ENCODE peak calls at places on chromosomes 16 and 17, in six cellular contexts. One of them, this sample, is unnamed.

GRCh38 chr17:40474419-40475002 is 26.9 kb downstream of the TNS4 start:
- DNase-seq in lower leg skin: no peak
- DNase-seq in esophagus squamous epithelium: no peak
- DNase-seq in stomach: no peak
- DNase-seq in adrenal gland: no peak
- DNase-seq in NB4: no peak
- DNase-seq in this sample: no peak

GRCh38 chr16:88688013-88688778 is 1.9 kb upstream of the SNAI3 start:
- DNase-seq in NB4: no peak
- DNase-seq in lower leg skin: peak; percentile 84
- DNase-seq in stomach: peak; percentile 92
- DNase-seq in esophagus squamous epithelium: no peak
- DNase-seq in adrenal gland: no peak
- DNase-seq in this sample: peak; percentile 86

GRCh38 chr17:77814091-77814772 is 144.3 kb upstream of the TNRC6C start:
- DNase-seq in adrenal gland: no peak
- DNase-seq in lower leg skin: no peak
- DNase-seq in stomach: no peak
- DNase-seq in NB4: no peak
- DNase-seq in esophagus squamous epithelium: no peak
- DNase-seq in this sample: no peak

GRCh38 chr16:77043076-77043475 is 147.9 kb upstream of the MON1B start:
- DNase-seq in adrenal gland: peak; percentile 13
- DNase-seq in lower leg skin: no peak
- DNase-seq in NB4: peak; percentile 43
- DNase-seq in esophagus squamous epithelium: no peak
- DNase-seq in stomach: no peak
- DNase-seq in this sample: peak; percentile 1

GRCh38 chr16:27634781-27635180 is 84.8 kb downstream of the KATNIP start:
- DNase-seq in NB4: no peak
- DNase-seq in stomach: no peak
- DNase-seq in adrenal gland: no peak
- DNase-seq in esophagus squamous epithelium: no peak
- DNase-seq in lower leg skin: no peak
- DNase-seq in this sample: no peak

GRCh38 chr17:31674305-31674704 is 184.7 kb downstream of the COPRS start:
- DNase-seq in NB4: no peak
- DNase-seq in esophagus squamous epithelium: no peak
- DNase-seq in lower leg skin: no peak
- DNase-seq in adrenal gland: no peak
- DNase-seq in stomach: no peak
- DNase-seq in this sample: no peak

GRCh38 chr17:56629450-56630187 is 36.1 kb downstream of the NOG start:
- DNase-seq in NB4: peak; percentile 35
- DNase-seq in adrenal gland: no peak
- DNase-seq in lower leg skin: no peak
- DNase-seq in stomach: no peak
- DNase-seq in esophagus squamous epithelium: no peak
- DNase-seq in this sample: no peak

GRCh38 chr17:80396680-80397387 is 18.1 kb upstream of the ENDOV start:
- DNase-seq in adrenal gland: no peak
- DNase-seq in NB4: no peak
- DNase-seq in esophagus squamous epithelium: no peak
- DNase-seq in lower leg skin: no peak
- DNase-seq in stomach: no peak
- DNase-seq in this sample: no peak

GRCh38 chr16:49608801-49609200 is 235.2 kb downstream of the C16orf78 start:
- DNase-seq in adrenal gland: peak; percentile 27
- DNase-seq in stomach: no peak
- DNase-seq in NB4: peak; percentile 51
- DNase-seq in lower leg skin: peak; percentile 25
- DNase-seq in esophagus squamous epithelium: no peak
- DNase-seq in this sample: peak; percentile 52

GRCh38 chr16:89796104-89796503 is 20.3 kb downstream of the FANCA start:
- DNase-seq in NB4: no peak
- DNase-seq in lower leg skin: no peak
- DNase-seq in esophagus squamous epithelium: no peak
- DNase-seq in adrenal gland: no peak
- DNase-seq in stomach: no peak
- DNase-seq in this sample: no peak

GRCh38 chr17:50169121-50169764 is 3.4 kb downstream of the SGCA start:
- DNase-seq in NB4: peak; percentile 76
- DNase-seq in stomach: no peak
- DNase-seq in adrenal gland: peak; percentile 55
- DNase-seq in esophagus squamous epithelium: no peak
- DNase-seq in lower leg skin: no peak
- DNase-seq in this sample: peak; percentile 73

GRCh38 chr16:24737391-24737871 is 8.0 kb downstream of the TNRC6A start:
- DNase-seq in NB4: no peak
- DNase-seq in lower leg skin: no peak
- DNase-seq in stomach: no peak
- DNase-seq in adrenal gland: no peak
- DNase-seq in esophagus squamous epithelium: no peak
- DNase-seq in this sample: peak; percentile 30

GRCh38 chr17:62870581-62870964 is 62.5 kb upstream of the MARCHF10 start:
- DNase-seq in esophagus squamous epithelium: no peak
- DNase-seq in lower leg skin: no peak
- DNase-seq in stomach: no peak
- DNase-seq in NB4: no peak
- DNase-seq in adrenal gland: no peak
- DNase-seq in this sample: no peak

GRCh38 chr17:37274432-37274831 is 101.4 kb upstream of the C17orf78 start:
- DNase-seq in NB4: no peak
- DNase-seq in esophagus squamous epithelium: no peak
- DNase-seq in stomach: no peak
- DNase-seq in adrenal gland: no peak
- DNase-seq in lower leg skin: no peak
- DNase-seq in this sample: no peak

GRCh38 chr16:12089492-12090161 is 113.1 kb downstream of the SNX29 start:
- DNase-seq in stomach: peak; percentile 67
- DNase-seq in esophagus squamous epithelium: no peak
- DNase-seq in NB4: peak; percentile 62
- DNase-seq in lower leg skin: peak; percentile 85
- DNase-seq in adrenal gland: peak; percentile 45
- DNase-seq in this sample: no peak

GRCh38 chr17:38908676-38909181 is 16.7 kb upstream of the LASP1NB start:
- DNase-seq in lower leg skin: no peak
- DNase-seq in stomach: no peak
- DNase-seq in NB4: no peak
- DNase-seq in esophagus squamous epithelium: no peak
- DNase-seq in adrenal gland: no peak
- DNase-seq in this sample: no peak

GRCh38 chr16:22659933-22660332 is 149.2 kb downstream of the NPIPB5 start:
- DNase-seq in esophagus squamous epithelium: no peak
- DNase-seq in lower leg skin: peak; percentile 79
- DNase-seq in NB4: no peak
- DNase-seq in adrenal gland: no peak
- DNase-seq in stomach: no peak
- DNase-seq in this sample: no peak

GRCh38 chr17:43171761-43172487 is 910 bp downstream of the NBR1 start:
- DNase-seq in NB4: peak; percentile 79
- DNase-seq in esophagus squamous epithelium: no peak
- DNase-seq in stomach: no peak
- DNase-seq in adrenal gland: peak; percentile 74
- DNase-seq in lower leg skin: no peak
- DNase-seq in this sample: peak; percentile 74

GRCh38 chr17:21017256-21017655 is 25.6 kb downstream of the USP22 start:
- DNase-seq in lower leg skin: no peak
- DNase-seq in esophagus squamous epithelium: no peak
- DNase-seq in NB4: no peak
- DNase-seq in adrenal gland: no peak
- DNase-seq in stomach: no peak
- DNase-seq in this sample: no peak

GRCh38 chr17:68089881-68090280 is 54.3 kb downstream of the KPNA2 start:
- DNase-seq in lower leg skin: peak; percentile 79
- DNase-seq in stomach: peak; percentile 64
- DNase-seq in NB4: peak; percentile 87
- DNase-seq in adrenal gland: peak; percentile 91
- DNase-seq in esophagus squamous epithelium: no peak
- DNase-seq in this sample: peak; percentile 18

GRCh38 chr17:48016112-48016511 is 21.5 kb downstream of the COPZ2 start:
- DNase-seq in stomach: no peak
- DNase-seq in lower leg skin: no peak
- DNase-seq in esophagus squamous epithelium: no peak
- DNase-seq in NB4: no peak
- DNase-seq in adrenal gland: no peak
- DNase-seq in this sample: no peak

GRCh38 chr17:76529643-76530488 is 7.6 kb downstream of the CYGB start:
- DNase-seq in adrenal gland: peak; percentile 42
- DNase-seq in stomach: peak; percentile 66
- DNase-seq in NB4: peak; percentile 60
- DNase-seq in lower leg skin: peak; percentile 96
- DNase-seq in esophagus squamous epithelium: no peak
- DNase-seq in this sample: no peak

GRCh38 chr16:68031951-68032350 is 8.9 kb downstream of the DUS2 start:
- DNase-seq in esophagus squamous epithelium: no peak
- DNase-seq in adrenal gland: no peak
- DNase-seq in lower leg skin: no peak
- DNase-seq in NB4: no peak
- DNase-seq in stomach: no peak
- DNase-seq in this sample: peak; percentile 18

GRCh38 chr17:82491196-82491530 is 28.4 kb upstream of the FOXK2 start:
- DNase-seq in lower leg skin: no peak
- DNase-seq in NB4: no peak
- DNase-seq in adrenal gland: no peak
- DNase-seq in stomach: no peak
- DNase-seq in esophagus squamous epithelium: no peak
- DNase-seq in this sample: no peak

GRCh38 chr16:54201200-54201599 is 85.4 kb downstream of the IRX3 start:
- DNase-seq in adrenal gland: no peak
- DNase-seq in stomach: no peak
- DNase-seq in esophagus squamous epithelium: no peak
- DNase-seq in lower leg skin: peak; percentile 18
- DNase-seq in NB4: no peak
- DNase-seq in this sample: no peak

GRCh38 chr16:57061084-57061905 is 31.1 kb upstream of the CPNE2 start:
- DNase-seq in adrenal gland: peak; percentile 67
- DNase-seq in NB4: peak; percentile 75
- DNase-seq in esophagus squamous epithelium: no peak
- DNase-seq in lower leg skin: peak; percentile 96
- DNase-seq in stomach: peak; percentile 32
- DNase-seq in this sample: no peak
- TF ChIP-seq POLR2A in adrenal gland: no peak
- TF ChIP-seq POLR2A in NB4: no peak
- TF ChIP-seq POLR2A in esophagus squamous epithelium: no peak
- TF ChIP-seq POLR2A in lower leg skin: no peak
- TF ChIP-seq POLR2A in stomach: no peak
- TF ChIP-seq POLR2A in this sample: no peak

GRCh38 chr17:35847633-35848373 is 20.9 kb downstream of the HEATR9 start:
- DNase-seq in lower leg skin: no peak
- DNase-seq in NB4: no peak
- DNase-seq in adrenal gland: no peak
- DNase-seq in esophagus squamous epithelium: no peak
- DNase-seq in stomach: no peak
- DNase-seq in this sample: no peak
- TF ChIP-seq POLR2A in lower leg skin: no peak
- TF ChIP-seq POLR2A in NB4: peak; percentile 15
- TF ChIP-seq POLR2A in adrenal gland: no peak
- TF ChIP-seq POLR2A in esophagus squamous epithelium: no peak
- TF ChIP-seq POLR2A in stomach: no peak
- TF ChIP-seq POLR2A in this sample: no peak

GRCh38 chr17:58517928-58518609 is 3.6 kb upstream of the MTMR4 start:
- DNase-seq in lower leg skin: peak; percentile 100
- DNase-seq in stomach: peak; percentile 99
- DNase-seq in esophagus squamous epithelium: peak; percentile 100
- DNase-seq in adrenal gland: peak; percentile 100
- DNase-seq in NB4: peak; percentile 100
- DNase-seq in this sample: peak; percentile 100
- TF ChIP-seq POLR2A in lower leg skin: no peak
- TF ChIP-seq POLR2A in stomach: no peak
- TF ChIP-seq POLR2A in esophagus squamous epithelium: peak; percentile 44
- TF ChIP-seq POLR2A in adrenal gland: peak; percentile 63
- TF ChIP-seq POLR2A in NB4: peak; percentile 36
- TF ChIP-seq POLR2A in this sample: peak; percentile 86

GRCh38 chr16:58733671-58734458 is at the start of gene GOT2:
- DNase-seq in stomach: peak; percentile 83
- DNase-seq in lower leg skin: peak; percentile 95
- DNase-seq in esophagus squamous epithelium: peak; percentile 20
- DNase-seq in NB4: peak; percentile 94
- DNase-seq in adrenal gland: peak; percentile 84
- DNase-seq in this sample: peak; percentile 94
- TF ChIP-seq POLR2A in stomach: no peak
- TF ChIP-seq POLR2A in lower leg skin: no peak
- TF ChIP-seq POLR2A in esophagus squamous epithelium: peak; percentile 68
- TF ChIP-seq POLR2A in NB4: peak; percentile 53
- TF ChIP-seq POLR2A in adrenal gland: peak; percentile 65
- TF ChIP-seq POLR2A in this sample: peak; percentile 80

DNA sequence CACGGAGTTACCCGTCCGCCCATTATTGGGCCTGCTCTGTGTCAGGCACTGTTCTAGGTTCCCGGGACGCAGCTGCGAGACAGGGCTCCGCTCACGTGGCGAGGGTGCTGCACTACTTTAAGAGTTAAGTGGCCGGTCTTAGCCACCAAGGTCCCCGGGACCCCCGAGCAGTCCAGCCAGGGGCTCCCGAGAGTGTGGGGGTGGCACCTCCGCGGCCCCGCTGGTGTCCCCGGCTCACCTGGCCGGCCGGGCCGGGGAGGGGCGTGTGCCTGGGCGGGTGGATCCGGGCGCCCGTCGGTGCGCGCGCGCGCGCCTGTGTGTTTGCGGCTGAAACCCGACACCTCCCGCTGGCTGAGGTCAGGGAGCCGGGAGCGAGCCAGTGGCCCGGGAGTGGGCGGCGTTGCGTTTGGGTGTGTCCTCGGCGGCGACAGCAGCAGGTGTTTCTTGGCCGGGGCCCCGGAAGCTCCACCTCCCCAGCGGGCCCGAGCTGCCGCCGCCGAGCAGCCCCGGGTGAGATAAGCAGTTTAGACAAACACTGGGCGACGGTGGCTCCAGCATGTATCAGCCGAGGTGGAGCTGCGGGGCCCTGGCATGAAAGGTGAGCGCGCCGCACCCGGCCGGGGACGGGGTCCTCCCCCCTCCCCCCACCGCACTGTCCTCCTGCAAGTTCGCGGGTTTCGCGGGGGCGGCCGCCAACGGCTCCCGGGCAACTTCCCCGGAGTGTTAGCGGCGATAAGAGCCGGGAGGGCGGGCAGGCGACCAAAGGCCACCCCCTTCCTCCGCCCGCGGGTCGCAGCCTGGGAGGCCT is at the start of gene GSE1:
- DNase-seq in esophagus squamous epithelium: no peak
- DNase-seq in adrenal gland: peak; percentile 98
- DNase-seq in lower leg skin: peak; percentile 98
- DNase-seq in NB4: peak; percentile 96
- DNase-seq in stomach: peak; percentile 99
- DNase-seq in this sample: peak; percentile 95
- TF ChIP-seq POLR2A in esophagus squamous epithelium: peak; percentile 64
- TF ChIP-seq POLR2A in adrenal gland: peak; percentile 89
- TF ChIP-seq POLR2A in lower leg skin: no peak
- TF ChIP-seq POLR2A in NB4: peak; percentile 58
- TF ChIP-seq POLR2A in stomach: no peak
- TF ChIP-seq POLR2A in this sample: peak; percentile 61

GRCh38 chr17:8383143-8383974 is at the start of gene RPL26:
- DNase-seq in NB4: peak; percentile 94
- DNase-seq in adrenal gland: peak; percentile 98
- DNase-seq in lower leg skin: peak; percentile 99
- DNase-seq in esophagus squamous epithelium: peak; percentile 84
- DNase-seq in stomach: peak; percentile 96
- DNase-seq in this sample: peak; percentile 98
- TF ChIP-seq POLR2A in NB4: peak; percentile 92
- TF ChIP-seq POLR2A in adrenal gland: peak; percentile 83
- TF ChIP-seq POLR2A in lower leg skin: no peak
- TF ChIP-seq POLR2A in esophagus squamous epithelium: peak; percentile 85
- TF ChIP-seq POLR2A in stomach: no peak
- TF ChIP-seq POLR2A in this sample: peak; percentile 91

GRCh38 chr16:3129137-3130131 is 5.4 kb upstream of the ZNF213 start:
- DNase-seq in lower leg skin: peak; percentile 93
- DNase-seq in esophagus squamous epithelium: peak; percentile 44
- DNase-seq in stomach: peak; percentile 73
- DNase-seq in NB4: peak; percentile 92
- DNase-seq in adrenal gland: peak; percentile 85
- DNase-seq in this sample: peak; percentile 88
- TF ChIP-seq POLR2A in lower leg skin: no peak
- TF ChIP-seq POLR2A in esophagus squamous epithelium: no peak
- TF ChIP-seq POLR2A in stomach: no peak
- TF ChIP-seq POLR2A in NB4: peak; percentile 34
- TF ChIP-seq POLR2A in adrenal gland: no peak
- TF ChIP-seq POLR2A in this sample: peak; percentile 74